ENCODE peak calls at places on chromosomes 11 and 22, in six cellular contexts. L is H1, J is A549, H is HCT116, I is HepG2, B is endothelial cell of umbilical vein. G is an unnamed sample.

GRCh38 chr11:63489879-63490278 is 1.1 kb downstream of the PLAAT5 start:
- DNase-seq in B (no peak), L (no peak), H (no peak), J (no peak), I (no peak), G (peak)

GRCh38 chr11:18844753-18845367 is 53.3 kb upstream of the PTPN5 start:
- DNase-seq in J (peak), L (no peak), I (peak), H (peak), B (peak), G (peak)

GRCh38 chr11:111269146-111269868 is 23.8 kb downstream of the POU2AF2 start:
- DNase-seq in J (no peak), L (no peak), I (peak), H (no peak), B (no peak), G (no peak)

GRCh38 chr22:26561756-26562417 is 28.0 kb downstream of the TPST2 start:
- DNase-seq in L (no peak), J (no peak), H (no peak), B (no peak), I (no peak), G (no peak)

GRCh38 chr11:68211546-68211945 is 1.6 kb downstream of the KMT5B start:
- DNase-seq in L (no peak), I (no peak), J (no peak), H (no peak), B (no peak), G (no peak)

GRCh38 chr11:626475-627272 is at the start of gene SCT:
- DNase-seq in J (no peak), L (no peak), B (no peak), I (no peak), H (no peak), G (no peak)

GRCh38 chr11:69840371-69841169 is 21.4 kb upstream of the FGF3 start:
- DNase-seq in B (no peak), H (peak), L (peak), J (no peak), I (no peak), G (no peak)

GRCh38 chr11:69253028-69253427 is 40.9 kb upstream of the MYEOV start:
- DNase-seq in I (no peak), H (peak), L (no peak), J (peak), B (no peak), G (no peak)

GRCh38 chr11:119120639-119121007 is 757 bp upstream of the HINFP start:
- DNase-seq in I (no peak), B (no peak), J (no peak), H (no peak), L (no peak), G (peak)

GRCh38 chr11:129286813-129287212 is 88.8 kb upstream of the BARX2 start:
- DNase-seq in B (no peak), I (no peak), J (no peak), H (no peak), L (no peak), G (no peak)

GRCh38 chr11:66999555-66999954 is 23.4 kb upstream of the SYT12 start:
- DNase-seq in B (no peak), I (no peak), H (no peak), J (no peak), L (no peak), G (no peak)

GRCh38 chr11:67006029-67006884 is 16.7 kb upstream of the SYT12 start:
- DNase-seq in H (peak), B (no peak), I (peak), J (peak), L (peak), G (peak)

GRCh38 chr11:67002297-67002913 is 20.5 kb upstream of the SYT12 start:
- DNase-seq in J (no peak), L (peak), H (no peak), I (no peak), B (no peak), G (no peak)

GRCh38 chr11:67001332-67001731 is 21.6 kb upstream of the SYT12 start:
- DNase-seq in L (no peak), H (no peak), I (no peak), J (no peak), B (no peak), G (no peak)

DNA sequence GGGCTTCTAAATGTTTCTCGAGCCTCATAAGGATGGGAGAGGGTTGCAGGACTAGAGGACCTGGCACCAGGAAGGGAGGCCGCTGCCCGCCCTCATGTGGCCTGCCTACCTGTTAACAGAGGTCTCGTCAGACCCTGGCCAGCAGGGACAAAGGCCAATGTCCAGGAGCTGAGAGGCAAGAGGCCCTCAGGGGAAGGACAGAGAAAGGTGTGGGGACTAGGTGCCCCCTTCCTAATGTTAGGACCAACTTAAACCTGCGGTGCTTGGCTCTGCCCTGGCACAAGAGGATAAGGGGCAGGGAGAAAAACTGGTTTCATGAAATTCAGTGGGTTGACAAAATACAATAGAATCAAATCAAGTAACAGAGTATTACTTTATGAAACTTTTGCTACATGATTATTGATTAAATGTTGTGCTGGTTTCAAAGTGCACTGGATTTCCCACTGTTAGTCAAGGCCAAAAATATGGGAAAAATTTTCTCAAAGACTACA is 20.0 kb upstream of the SYT12 start:
- DNase-seq in B (no peak), L (no peak), J (no peak), H (no peak), I (peak), G (no peak)
- TF ChIP-seq POLR2A in B (no peak), L (no peak), J (no peak), H (no peak), I (no peak), G (no peak)

DNA sequence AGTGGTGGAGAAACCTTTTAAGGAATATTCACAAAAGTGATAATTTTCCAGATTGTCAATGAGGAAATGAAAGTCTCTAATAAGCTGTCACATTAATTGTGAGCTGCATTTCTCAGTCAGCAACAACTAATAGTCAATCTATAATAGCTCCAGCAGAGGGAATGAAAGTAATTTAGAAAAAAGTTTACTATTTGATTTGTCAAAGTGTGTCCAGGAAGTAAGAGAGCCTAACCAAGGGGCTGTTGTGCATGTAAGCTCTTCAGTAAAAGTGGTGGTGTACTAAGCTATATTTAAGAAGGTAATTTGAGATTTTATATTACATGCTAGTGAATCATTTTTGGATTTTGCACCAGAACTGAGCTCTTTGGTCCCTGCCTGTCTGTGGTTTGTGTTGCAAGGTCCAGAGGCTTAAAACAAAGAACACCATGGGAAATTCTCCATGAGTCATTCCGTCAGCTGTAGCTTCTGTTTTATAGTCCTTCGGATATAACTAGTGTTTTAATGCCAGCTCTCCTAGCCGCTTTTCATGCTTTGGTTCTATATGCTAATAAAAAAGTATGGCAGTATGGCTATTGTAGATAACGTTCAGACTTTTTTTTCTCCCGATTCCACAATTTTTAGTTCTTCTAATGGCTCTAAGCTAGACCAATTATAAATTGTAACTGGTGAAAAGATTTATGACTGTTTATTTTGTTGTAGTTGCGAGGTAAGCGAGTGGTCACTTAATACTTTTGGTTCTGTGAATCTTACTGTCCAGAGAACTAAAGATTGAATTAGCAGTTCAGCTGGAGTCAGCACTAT is 64.6 kb downstream of the ARHGEF12 start:
- DNase-seq in J (peak), H (peak), I (peak), B (peak), L (no peak), G (peak)
- H3K4me3 ChIP-seq in J (peak), H (no peak), I (peak), B (no peak), L (no peak), G (no peak)

DNA sequence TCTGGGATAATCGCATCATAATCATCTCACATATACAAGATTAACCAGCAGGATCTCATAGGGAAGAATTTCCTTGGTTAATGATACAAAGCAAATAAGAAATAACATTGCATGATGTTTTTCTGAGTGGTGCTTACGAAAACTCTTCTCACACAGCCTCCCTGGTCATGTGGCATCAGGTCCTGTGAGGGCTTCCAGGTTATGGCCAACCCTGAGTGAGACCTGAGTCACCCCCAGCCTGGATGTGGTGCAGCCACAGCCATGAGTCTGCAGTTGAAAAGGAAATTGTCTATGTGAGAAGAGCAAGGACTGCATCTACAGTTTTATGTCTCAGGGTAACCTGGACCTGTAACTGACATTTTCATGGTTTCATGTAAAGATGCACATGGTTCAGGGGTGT is 90.5 kb upstream of the XKR3 start:
- DNase-seq in L (no peak), J (no peak), H (no peak), B (no peak), I (no peak), G (peak)
- TF ChIP-seq MAX in L (no peak), J (no peak), H (no peak), B (no peak), I (no peak), G (no peak)

GRCh38 chr11:12110714-12111481 is 508 bp downstream of the MICAL2 start:
- DNase-seq in L (peak), B (no peak), I (no peak), J (no peak), H (no peak), G (peak)
- TF ChIP-seq POLR2A in L (no peak), B (no peak), I (no peak), J (no peak), H (no peak), G (no peak)

GRCh38 chr11:66016793-66017177 is 5.0 kb downstream of the CST6 start:
- DNase-seq in I (no peak), B (no peak), H (no peak), L (no peak), J (no peak), G (no peak)

GRCh38 chr11:66022401-66023185 is 3.7 kb downstream of the CATSPER1 start:
- DNase-seq in B (peak), J (peak), H (no peak), L (peak), I (peak), G (peak)

GRCh38 chr11:66017354-66017753 is 5.5 kb downstream of the CST6 start:
- DNase-seq in L (no peak), I (no peak), J (no peak), H (no peak), B (no peak), G (no peak)

GRCh38 chr11:66020212-66020611 is 6.1 kb downstream of the CATSPER1 start:
- DNase-seq in L (no peak), I (no peak), J (no peak), H (no peak), B (no peak), G (peak)

GRCh38 chr11:66020618-66021357 is 5.5 kb downstream of the CATSPER1 start:
- DNase-seq in L (no peak), I (no peak), H (no peak), J (peak), B (peak), G (peak)
- H3K4me3 ChIP-seq in L (no peak), I (no peak), H (peak), J (no peak), B (no peak), G (no peak)

G was measured in NB4.